ENCODE peak calls at places on chromosome 6, in eight cellular contexts. One of them, this sample, is unnamed.

GRCh38 chr6:94027374-94027773 is 608.0 kb upstream of the EPHA7 start:
- DNase-seq in ecto neural progenitor cell: no peak
- DNase-seq in pons: no peak
- DNase-seq in heart right ventricle: no peak
- DNase-seq in sigmoid colon: no peak
- DNase-seq in NCI-H510A treated with DMSO at 0.1 percent for 48 hours: no peak
- DNase-seq in right cardiac atrium: no peak
- DNase-seq in left cardiac atrium: no peak
- DNase-seq in this sample: no peak

GRCh38 chr6:161066511-161066910 is 74.9 kb downstream of the MAP3K4 start:
- DNase-seq in ecto neural progenitor cell: no peak
- DNase-seq in pons: no peak
- DNase-seq in heart right ventricle: no peak
- DNase-seq in sigmoid colon: no peak
- DNase-seq in NCI-H510A treated with DMSO at 0.1 percent for 48 hours: no peak
- DNase-seq in right cardiac atrium: no peak
- DNase-seq in left cardiac atrium: no peak
- DNase-seq in this sample: no peak

GRCh38 chr6:149268768-149269167 is 48.7 kb upstream of the TAB2 start:
- DNase-seq in ecto neural progenitor cell: no peak
- DNase-seq in pons: no peak
- DNase-seq in heart right ventricle: no peak
- DNase-seq in sigmoid colon: no peak
- DNase-seq in NCI-H510A treated with DMSO at 0.1 percent for 48 hours: no peak
- DNase-seq in right cardiac atrium: no peak
- DNase-seq in left cardiac atrium: no peak
- DNase-seq in this sample: no peak

GRCh38 chr6:5287205-5287965 is 26.1 kb downstream of the FARS2 start:
- DNase-seq in ecto neural progenitor cell: no peak
- DNase-seq in pons: peak
- DNase-seq in heart right ventricle: peak
- DNase-seq in sigmoid colon: no peak
- DNase-seq in NCI-H510A treated with DMSO at 0.1 percent for 48 hours: no peak
- DNase-seq in right cardiac atrium: peak
- DNase-seq in left cardiac atrium: peak
- DNase-seq in this sample: no peak

GRCh38 chr6:137820425-137820824 is 46.6 kb upstream of the TNFAIP3 start:
- DNase-seq in ecto neural progenitor cell: no peak
- DNase-seq in pons: no peak
- DNase-seq in heart right ventricle: no peak
- DNase-seq in sigmoid colon: no peak
- DNase-seq in NCI-H510A treated with DMSO at 0.1 percent for 48 hours: no peak
- DNase-seq in right cardiac atrium: no peak
- DNase-seq in left cardiac atrium: no peak
- DNase-seq in this sample: no peak

GRCh38 chr6:7617954-7618764 is 28.2 kb downstream of the SNRNP48 start:
- DNase-seq in ecto neural progenitor cell: no peak
- DNase-seq in pons: peak
- DNase-seq in heart right ventricle: peak
- DNase-seq in sigmoid colon: peak
- DNase-seq in NCI-H510A treated with DMSO at 0.1 percent for 48 hours: no peak
- DNase-seq in right cardiac atrium: no peak
- DNase-seq in left cardiac atrium: no peak
- DNase-seq in this sample: peak

GRCh38 chr6:130513770-130514169 is 148.0 kb downstream of the TMEM200A start:
- DNase-seq in ecto neural progenitor cell: no peak
- DNase-seq in pons: peak
- DNase-seq in heart right ventricle: no peak
- DNase-seq in sigmoid colon: no peak
- DNase-seq in NCI-H510A treated with DMSO at 0.1 percent for 48 hours: no peak
- DNase-seq in right cardiac atrium: no peak
- DNase-seq in left cardiac atrium: no peak
- DNase-seq in this sample: no peak

GRCh38 chr6:163627274-163628062 is 212.9 kb downstream of the QKI start:
- DNase-seq in ecto neural progenitor cell: no peak
- DNase-seq in pons: no peak
- DNase-seq in heart right ventricle: no peak
- DNase-seq in sigmoid colon: no peak
- DNase-seq in NCI-H510A treated with DMSO at 0.1 percent for 48 hours: no peak
- DNase-seq in right cardiac atrium: no peak
- DNase-seq in left cardiac atrium: no peak
- DNase-seq in this sample: no peak

GRCh38 chr6:142902636-142903053 is 42.3 kb downstream of the HIVEP2 start:
- DNase-seq in ecto neural progenitor cell: no peak
- DNase-seq in pons: peak
- DNase-seq in heart right ventricle: peak
- DNase-seq in sigmoid colon: peak
- DNase-seq in NCI-H510A treated with DMSO at 0.1 percent for 48 hours: peak
- DNase-seq in right cardiac atrium: peak
- DNase-seq in left cardiac atrium: peak
- DNase-seq in this sample: peak

GRCh38 chr6:85747654-85748053 is 105.0 kb upstream of the SYNCRIP start:
- DNase-seq in ecto neural progenitor cell: no peak
- DNase-seq in pons: no peak
- DNase-seq in heart right ventricle: no peak
- DNase-seq in sigmoid colon: no peak
- DNase-seq in NCI-H510A treated with DMSO at 0.1 percent for 48 hours: no peak
- DNase-seq in right cardiac atrium: no peak
- DNase-seq in left cardiac atrium: no peak
- DNase-seq in this sample: no peak

GRCh38 chr6:121932071-121933009 is 467.1 kb upstream of the HSF2 start:
- DNase-seq in ecto neural progenitor cell: peak
- DNase-seq in pons: peak
- DNase-seq in heart right ventricle: peak
- DNase-seq in sigmoid colon: no peak
- DNase-seq in NCI-H510A treated with DMSO at 0.1 percent for 48 hours: peak
- DNase-seq in right cardiac atrium: peak
- DNase-seq in left cardiac atrium: peak
- DNase-seq in this sample: peak

GRCh38 chr6:14721103-14721758 is 524.6 kb upstream of the JARID2 start:
- DNase-seq in ecto neural progenitor cell: no peak
- DNase-seq in pons: peak
- DNase-seq in heart right ventricle: no peak
- DNase-seq in sigmoid colon: no peak
- DNase-seq in NCI-H510A treated with DMSO at 0.1 percent for 48 hours: no peak
- DNase-seq in right cardiac atrium: no peak
- DNase-seq in left cardiac atrium: no peak
- DNase-seq in this sample: no peak

GRCh38 chr6:163460307-163460782 is 45.8 kb downstream of the QKI start:
- DNase-seq in ecto neural progenitor cell: no peak
- DNase-seq in pons: no peak
- DNase-seq in heart right ventricle: no peak
- DNase-seq in sigmoid colon: no peak
- DNase-seq in NCI-H510A treated with DMSO at 0.1 percent for 48 hours: no peak
- DNase-seq in right cardiac atrium: no peak
- DNase-seq in left cardiac atrium: no peak
- DNase-seq in this sample: no peak

GRCh38 chr6:169035381-169036280 is 218.0 kb downstream of the THBS2 start:
- DNase-seq in ecto neural progenitor cell: no peak
- DNase-seq in pons: no peak
- DNase-seq in heart right ventricle: no peak
- DNase-seq in sigmoid colon: no peak
- DNase-seq in NCI-H510A treated with DMSO at 0.1 percent for 48 hours: no peak
- DNase-seq in right cardiac atrium: peak
- DNase-seq in left cardiac atrium: peak
- DNase-seq in this sample: no peak

GRCh38 chr6:39280247-39280731 is 33.9 kb downstream of the KCNK17 start:
- DNase-seq in ecto neural progenitor cell: no peak
- DNase-seq in pons: no peak
- DNase-seq in heart right ventricle: no peak
- DNase-seq in sigmoid colon: no peak
- DNase-seq in NCI-H510A treated with DMSO at 0.1 percent for 48 hours: no peak
- DNase-seq in right cardiac atrium: peak
- DNase-seq in left cardiac atrium: peak
- DNase-seq in this sample: no peak

GRCh38 chr6:41769376-41769775 is 10.3 kb downstream of the FRS3 start:
- DNase-seq in ecto neural progenitor cell: no peak
- DNase-seq in pons: no peak
- DNase-seq in heart right ventricle: no peak
- DNase-seq in sigmoid colon: no peak
- DNase-seq in NCI-H510A treated with DMSO at 0.1 percent for 48 hours: no peak
- DNase-seq in right cardiac atrium: no peak
- DNase-seq in left cardiac atrium: no peak
- DNase-seq in this sample: no peak

GRCh38 chr6:77986380-77987034 is 333.7 kb downstream of the MEI4 start:
- DNase-seq in ecto neural progenitor cell: no peak
- DNase-seq in pons: no peak
- DNase-seq in heart right ventricle: no peak
- DNase-seq in sigmoid colon: no peak
- DNase-seq in NCI-H510A treated with DMSO at 0.1 percent for 48 hours: no peak
- DNase-seq in right cardiac atrium: no peak
- DNase-seq in left cardiac atrium: no peak
- DNase-seq in this sample: no peak

GRCh38 chr6:15586528-15586927 is 76.3 kb downstream of the DTNBP1 start:
- DNase-seq in ecto neural progenitor cell: no peak
- DNase-seq in pons: no peak
- DNase-seq in heart right ventricle: no peak
- DNase-seq in sigmoid colon: no peak
- DNase-seq in NCI-H510A treated with DMSO at 0.1 percent for 48 hours: no peak
- DNase-seq in right cardiac atrium: no peak
- DNase-seq in left cardiac atrium: no peak
- DNase-seq in this sample: no peak

GRCh38 chr6:44489912-44490604 is 102.6 kb downstream of the CDC5L start:
- DNase-seq in ecto neural progenitor cell: no peak
- DNase-seq in pons: peak
- DNase-seq in heart right ventricle: peak
- DNase-seq in sigmoid colon: no peak
- DNase-seq in NCI-H510A treated with DMSO at 0.1 percent for 48 hours: no peak
- DNase-seq in right cardiac atrium: no peak
- DNase-seq in left cardiac atrium: peak
- DNase-seq in this sample: peak

GRCh38 chr6:45423901-45424627 is 46.3 kb upstream of the SUPT3H start:
- DNase-seq in ecto neural progenitor cell: peak
- DNase-seq in pons: no peak
- DNase-seq in heart right ventricle: peak
- DNase-seq in sigmoid colon: peak
- DNase-seq in NCI-H510A treated with DMSO at 0.1 percent for 48 hours: no peak
- DNase-seq in right cardiac atrium: peak
- DNase-seq in left cardiac atrium: peak
- DNase-seq in this sample: no peak

GRCh38 chr6:42316390-42316970 is 98.8 kb upstream of the MRPS10 start:
- DNase-seq in ecto neural progenitor cell: no peak
- DNase-seq in pons: peak
- DNase-seq in heart right ventricle: no peak
- DNase-seq in sigmoid colon: no peak
- DNase-seq in NCI-H510A treated with DMSO at 0.1 percent for 48 hours: no peak
- DNase-seq in right cardiac atrium: no peak
- DNase-seq in left cardiac atrium: no peak
- DNase-seq in this sample: peak

This sample was measured in lower leg skin.